ENCODE peak calls at places on chromosomes 13 and 19, in five cellular contexts. I, S, P, Q and N are unnamed samples.

GRCh38 chr19:44924243-44924725 is 9.9 kb downstream of the APOC1 start:
- DNase-seq in I (no peak), S (no peak), P (no peak), Q (no peak), N (no peak)

GRCh38 chr13:19713186-19713965 is 69.4 kb downstream of the PSPC1 start:
- DNase-seq in I (no peak), S (peak), P (peak), Q (peak), N (no peak)

GRCh38 chr13:103436057-103436654 is 369.9 kb upstream of the SLC10A2 start:
- DNase-seq in I (no peak), S (no peak), P (no peak), Q (no peak), N (no peak)

GRCh38 chr13:38348890-38349289 is 761 bp upstream of the UFM1 start:
- DNase-seq in I (no peak), S (peak), P (peak), Q (peak), N (peak)

GRCh38 chr19:49142866-49143335 is 12.3 kb downstream of the HRC start:
- DNase-seq in I (peak), S (peak), P (peak), Q (peak), N (peak)

GRCh38 chr13:22665531-22665930 is 515.2 kb upstream of the SGCG start:
- DNase-seq in I (no peak), S (no peak), P (no peak), Q (no peak), N (no peak)

GRCh38 chr19:55056827-55057226 is 6.1 kb downstream of the RDH13 start:
- DNase-seq in I (no peak), S (no peak), P (no peak), Q (no peak), N (no peak)

GRCh38 chr19:29544656-29545360 is 19.0 kb downstream of the VSTM2B start:
- DNase-seq in I (no peak), S (no peak), P (no peak), Q (no peak), N (no peak)

GRCh38 chr13:111304603-111305289 is 15.7 kb upstream of the TEX29 start:
- DNase-seq in I (no peak), S (no peak), P (no peak), Q (no peak), N (no peak)

GRCh38 chr13:111217661-111218060 is 102.6 kb downstream of the ARHGEF7 start:
- DNase-seq in I (no peak), S (no peak), P (no peak), Q (no peak), N (no peak)

GRCh38 chr19:42121036-42121621 is 11.1 kb downstream of the POU2F2 start:
- DNase-seq in I (no peak), S (no peak), P (no peak), Q (no peak), N (no peak)

GRCh38 chr13:47233734-47234133 is 336.9 kb upstream of the HTR2A start:
- DNase-seq in I (no peak), S (no peak), P (no peak), Q (no peak), N (no peak)

GRCh38 chr19:17933414-17934129 is 757 bp downstream of the CCDC124 start:
- DNase-seq in I (peak), S (peak), P (peak), Q (peak), N (no peak)

GRCh38 chr19:45643927-45644771 is 5.0 kb upstream of the EML2 start:
- DNase-seq in I (no peak), S (no peak), P (no peak), Q (no peak), N (no peak)

GRCh38 chr19:35904312-35905068 is 2.2 kb downstream of the HCST start:
- DNase-seq in I (no peak), S (no peak), P (no peak), Q (no peak), N (no peak)

GRCh38 chr19:39167461-39168257 is 29.1 kb upstream of the NCCRP1 start:
- DNase-seq in I (no peak), S (no peak), P (no peak), Q (peak), N (no peak)

GRCh38 chr13:85497652-85498051 is 301.6 kb downstream of the SLITRK6 start:
- DNase-seq in I (no peak), S (peak), P (peak), Q (peak), N (no peak)

GRCh38 chr13:102452831-102453230 is 51.0 kb upstream of the FGF14 start:
- DNase-seq in I (no peak), S (no peak), P (peak), Q (no peak), N (no peak)

GRCh38 chr19:1261863-1262686 is 7.1 kb upstream of the CIRBP start:
- DNase-seq in I (no peak), S (no peak), P (no peak), Q (peak), N (no peak)

GRCh38 chr13:27868639-27869435 is 51.0 kb upstream of the PDX1 start:
- DNase-seq in I (peak), S (peak), P (peak), Q (peak), N (peak)

GRCh38 chr13:96792736-96793444 is 201.4 kb downstream of the OXGR1 start:
- DNase-seq in I (no peak), S (no peak), P (no peak), Q (no peak), N (no peak)

GRCh38 chr19:2476451-2477140 is 669 bp downstream of the GADD45B start:
- DNase-seq in I (peak), S (peak), P (peak), Q (peak), N (no peak)

GRCh38 chr19:46828484-46828883 is 22.2 kb downstream of the AP2S1 start:
- DNase-seq in I (no peak), S (no peak), P (no peak), Q (no peak), N (no peak)

GRCh38 chr13:29472317-29472961 is 123.0 kb downstream of the SLC7A1 start:
- DNase-seq in I (peak), S (peak), P (peak), Q (peak), N (peak)

GRCh38 chr19:15197275-15198005 is 3.4 kb downstream of the NOTCH3 start:
- DNase-seq in I (no peak), S (no peak), P (peak), Q (no peak), N (no peak)

GRCh38 chr19:33094504-33095067 is 13.6 kb downstream of the GPATCH1 start:
- DNase-seq in I (no peak), S (no peak), P (no peak), Q (peak), N (no peak)
- TF ChIP-seq CTCF in I (no peak), S (no peak), P (no peak), Q (no peak), N (no peak)

GRCh38 chr13:76473552-76474134 is 412.6 kb downstream of the KCTD12 start:
- DNase-seq in I (peak), S (peak), P (peak), Q (peak), N (peak)
- TF ChIP-seq CTCF in I (peak), S (peak), P (peak), Q (peak), N (peak)

GRCh38 chr13:93234459-93234858 is 7.9 kb downstream of the GPC6 start:
- DNase-seq in I (no peak), S (no peak), P (no peak), Q (no peak), N (no peak)

GRCh38 chr13:93235258-93236015 is 8.8 kb downstream of the GPC6 start:
- DNase-seq in I (no peak), S (no peak), P (peak), Q (peak), N (no peak)

GRCh38 chr13:93231867-93232266 is 5.3 kb downstream of the GPC6 start:
- DNase-seq in I (no peak), S (no peak), P (peak), Q (no peak), N (no peak)

GRCh38 chr13:93230466-93230865 is 3.9 kb downstream of the GPC6 start:
- DNase-seq in I (no peak), S (no peak), P (peak), Q (peak), N (no peak)

GRCh38 chr13:93233997-93234416 is 7.4 kb downstream of the GPC6 start:
- DNase-seq in I (no peak), S (no peak), P (peak), Q (no peak), N (no peak)
- TF ChIP-seq CTCF in I (no peak), S (peak), P (peak), Q (no peak), N (no peak)

DNA sequence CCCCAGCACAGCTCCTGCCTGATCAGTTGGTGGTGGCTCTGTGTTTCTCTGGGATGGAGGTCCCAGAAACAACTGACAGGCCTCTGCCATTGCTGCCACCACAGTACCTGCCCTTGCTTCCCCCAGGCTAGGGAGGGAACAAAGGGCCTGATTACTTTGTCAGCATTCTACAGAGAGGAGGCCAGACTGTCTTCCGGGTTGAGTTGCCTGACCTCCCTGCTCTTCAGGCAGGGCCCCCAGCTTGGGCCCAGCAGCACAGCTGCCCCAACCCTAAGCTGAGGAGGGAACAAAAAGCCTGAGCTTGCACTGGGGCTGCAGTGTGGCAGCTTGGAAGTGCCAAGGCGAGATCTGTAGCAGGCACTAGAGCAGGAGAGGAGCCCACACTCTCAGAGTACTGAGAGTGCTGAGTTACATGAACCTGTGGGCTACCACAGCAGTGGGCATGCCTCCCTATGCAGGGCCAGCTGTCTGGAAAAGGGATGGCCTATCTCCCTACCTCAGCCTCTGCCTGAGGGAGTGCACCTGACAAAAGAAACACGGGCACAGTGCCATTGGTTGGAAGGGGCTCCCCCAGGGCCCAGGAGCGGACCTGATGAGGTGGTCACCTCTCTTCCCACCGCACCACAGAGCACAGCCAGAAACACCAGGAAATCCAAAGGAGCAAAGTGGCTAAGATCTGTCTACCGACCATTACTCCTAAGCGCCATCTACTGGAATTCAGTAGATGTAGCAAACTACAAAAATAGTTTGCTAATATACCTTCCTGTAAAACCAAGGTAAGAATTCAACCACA is 24.4 kb downstream of the SLC25A15 start:
- DNase-seq in I (peak), S (peak), P (peak), Q (peak), N (peak)
- TF ChIP-seq CTCF in I (peak), S (peak), P (peak), Q (peak), N (no peak)

GRCh38 chr13:109608503-109608902 is 177.9 kb downstream of the IRS2 start:
- DNase-seq in I (no peak), S (no peak), P (no peak), Q (no peak), N (no peak)

GRCh38 chr13:109608032-109608431 is 178.4 kb downstream of the IRS2 start:
- DNase-seq in I (no peak), S (no peak), P (no peak), Q (no peak), N (no peak)

GRCh38 chr13:109606404-109607028 is 179.9 kb downstream of the IRS2 start:
- DNase-seq in I (no peak), S (no peak), P (peak), Q (no peak), N (no peak)

GRCh38 chr13:109611912-109612691 is 174.3 kb downstream of the IRS2 start:
- DNase-seq in I (no peak), S (no peak), P (no peak), Q (peak), N (no peak)

DNA sequence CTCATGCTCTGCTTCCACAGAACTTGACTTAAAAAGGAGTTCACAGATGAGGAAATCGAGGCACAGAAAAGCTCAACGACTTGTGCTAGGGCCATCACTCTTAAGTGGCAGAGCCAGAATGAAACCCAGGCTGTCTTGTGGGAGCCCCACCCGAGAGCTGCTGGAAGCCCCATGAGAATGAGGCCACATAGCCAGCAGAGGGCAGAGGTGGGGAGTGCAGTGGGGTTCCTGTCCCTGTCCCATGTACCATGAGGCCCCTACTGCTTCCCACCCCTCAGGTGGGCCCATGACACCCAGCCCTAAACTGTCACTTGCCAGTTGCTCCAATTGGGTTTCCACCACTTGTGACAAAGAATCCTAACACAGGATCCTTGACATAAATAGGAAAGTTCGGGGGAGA is 175.9 kb downstream of the IRS2 start:
- DNase-seq in I (no peak), S (no peak), P (peak), Q (peak), N (peak)
- TF ChIP-seq CTCF in I (peak), S (peak), P (peak), Q (peak), N (peak)

GRCh38 chr13:114044486-114044885 is 70.6 kb upstream of the C13orf46 start:
- DNase-seq in I (no peak), S (no peak), P (peak), Q (no peak), N (no peak)

GRCh38 chr13:114041493-114041892 is 67.6 kb upstream of the C13orf46 start:
- DNase-seq in I (no peak), S (no peak), P (no peak), Q (no peak), N (no peak)

GRCh38 chr13:114042066-114042815 is 68.4 kb upstream of the C13orf46 start:
- DNase-seq in I (no peak), S (no peak), P (no peak), Q (no peak), N (no peak)

GRCh38 chr13:114045113-114045735 is 71.3 kb upstream of the C13orf46 start:
- DNase-seq in I (no peak), S (no peak), P (no peak), Q (no peak), N (no peak)

DNA sequence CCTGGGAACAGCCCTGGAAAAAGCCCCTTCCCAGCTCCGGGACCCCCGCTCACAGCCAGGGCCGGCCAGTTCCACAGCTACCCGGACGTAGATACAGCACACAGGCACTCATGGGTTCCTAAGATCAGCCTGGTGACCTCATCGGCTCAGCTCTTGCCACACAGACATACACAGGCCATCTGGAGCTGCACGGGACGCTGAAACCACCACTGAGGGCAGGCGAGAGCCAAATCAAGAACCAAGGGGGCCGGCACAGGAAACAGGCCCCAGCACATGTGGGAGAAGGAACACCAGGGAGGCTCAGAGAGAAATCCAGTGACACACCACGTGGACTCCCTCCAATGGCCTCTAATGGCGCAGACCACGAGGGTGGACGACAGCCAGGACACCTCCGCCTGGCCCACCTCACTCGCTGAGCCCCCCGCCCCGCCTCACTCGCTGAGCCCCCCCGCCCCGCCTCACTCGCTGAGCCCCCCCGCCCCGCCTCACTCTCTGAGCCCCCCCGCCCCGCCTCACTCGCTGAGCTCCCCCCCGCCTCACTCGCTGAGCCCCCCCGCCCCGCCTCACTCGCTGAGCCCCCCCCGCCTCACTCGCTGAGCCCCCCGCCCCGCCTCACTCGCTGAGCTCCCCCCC is 69.7 kb upstream of the C13orf46 start:
- DNase-seq in I (peak), S (peak), P (peak), Q (no peak), N (no peak)
- TF ChIP-seq CTCF in I (no peak), S (peak), P (peak), Q (no peak), N (peak)